ENCODE peak calls at places on chromosomes 7 and 10, in five cellular contexts. C is IMR-90, V is heart left ventricle, A is GM12865, W is AG04450. I is an unnamed sample.

GRCh38 chr7:29248713-29249382 is 54.3 kb downstream of the CHN2 start:
- DNase-seq in C (no peak), V (no peak), A (no peak), W (no peak), I (no peak)

GRCh38 chr10:42933454-42934340 is 143.2 kb upstream of the RET start:
- DNase-seq in C (peak), V (no peak), A (no peak), W (no peak), I (peak)

GRCh38 chr7:141076377-141076776 is 2.5 kb downstream of the TMEM178B start:
- DNase-seq in C (no peak), V (no peak), A (no peak), W (no peak), I (no peak)

GRCh38 chr7:29319719-29320521 is 125.3 kb downstream of the CHN2 start:
- DNase-seq in C (no peak), V (no peak), A (peak), W (no peak), I (no peak)

GRCh38 chr10:1205450-1206030 is 149.4 kb downstream of the WDR37 start:
- DNase-seq in C (no peak), V (no peak), A (no peak), W (no peak), I (no peak)

GRCh38 chr10:62264702-62265436 is 3.8 kb downstream of the RTKN2 start:
- DNase-seq in C (peak), V (no peak), A (peak), W (peak), I (peak)

GRCh38 chr10:62377966-62378365 is 3.8 kb downstream of the ZNF365 start:
- DNase-seq in C (no peak), V (no peak), A (no peak), W (no peak), I (no peak)

GRCh38 chr10:8418631-8419030 is 364.1 kb downstream of the GATA3 start:
- DNase-seq in C (peak), V (no peak), A (no peak), W (no peak), I (no peak)

GRCh38 chr10:86281396-86281795 is 85.2 kb downstream of the GRID1 start:
- DNase-seq in C (no peak), V (no peak), A (no peak), W (no peak), I (no peak)

GRCh38 chr10:59954296-59954695 is 47.9 kb upstream of the CCDC6 start:
- DNase-seq in C (peak), V (no peak), A (no peak), W (no peak), I (no peak)

GRCh38 chr7:43834463-43835251 is 34.7 kb downstream of the MRPS24 start:
- DNase-seq in C (peak), V (no peak), A (peak), W (no peak), I (no peak)

GRCh38 chr7:70647801-70648491 is 484.0 kb upstream of the GALNT17 start:
- DNase-seq in C (peak), V (no peak), A (peak), W (no peak), I (peak)

GRCh38 chr7:45066409-45066808 is 22.4 kb downstream of the NACAD start:
- DNase-seq in C (no peak), V (no peak), A (no peak), W (no peak), I (no peak)

GRCh38 chr7:13949450-13949849 is 40.0 kb downstream of the ETV1 start:
- DNase-seq in C (no peak), V (no peak), A (no peak), W (no peak), I (no peak)

GRCh38 chr10:121556918-121557573 is 41.2 kb downstream of the FGFR2 start:
- DNase-seq in C (no peak), V (no peak), A (no peak), W (no peak), I (no peak)

GRCh38 chr10:95236068-95236903 is 42.2 kb downstream of the ACSM6 start:
- DNase-seq in C (peak), V (no peak), A (peak), W (no peak), I (peak)

GRCh38 chr10:125431149-125431548 is 251.8 kb downstream of the TEX36 start:
- DNase-seq in C (no peak), V (no peak), A (no peak), W (no peak), I (no peak)

GRCh38 chr10:4333474-4333894 is 492.5 kb upstream of the AKR1E2 start:
- DNase-seq in C (no peak), V (no peak), A (peak), W (no peak), I (no peak)

GRCh38 chr10:133326745-133327650 is 9.7 kb downstream of the CALY start:
- DNase-seq in C (peak), V (peak), A (no peak), W (no peak), I (no peak)

GRCh38 chr10:63439607-63440006 is 26.2 kb downstream of the JMJD1C start:
- DNase-seq in C (no peak), V (no peak), A (no peak), W (no peak), I (no peak)

GRCh38 chr7:46909601-46910051 is 672.3 kb downstream of the TNS3 start:
- DNase-seq in C (peak), V (no peak), A (no peak), W (no peak), I (no peak)

GRCh38 chr10:51867956-51868355 is 168.6 kb upstream of the CSTF2T start:
- DNase-seq in C (peak), V (no peak), A (no peak), W (peak), I (no peak)

GRCh38 chr10:89663144-89663543 is 18.1 kb upstream of the PANK1 start:
- DNase-seq in C (no peak), V (no peak), A (no peak), W (no peak), I (no peak)

GRCh38 chr7:68691261-68692216 is 906.7 kb upstream of the AUTS2 start:
- DNase-seq in C (peak), V (no peak), A (no peak), W (peak), I (no peak)

GRCh38 chr7:106369349-106369748 is 84.6 kb upstream of the NAMPT start:
- DNase-seq in C (peak), V (no peak), A (no peak), W (peak), I (no peak)

GRCh38 chr10:120480065-120480600 is 23.1 kb downstream of the PLPP4 start:
- DNase-seq in C (no peak), V (no peak), A (no peak), W (no peak), I (no peak)

GRCh38 chr7:47474937-47475879 is 106.7 kb downstream of the TNS3 start:
- DNase-seq in C (peak), V (peak), A (peak), W (peak), I (peak)

GRCh38 chr7:79936281-79936983 is 198.2 kb upstream of the GNAI1 start:
- DNase-seq in C (peak), V (no peak), A (no peak), W (no peak), I (no peak)

GRCh38 chr7:139682136-139683013 is 95.4 kb downstream of the HIPK2 start:
- DNase-seq in C (peak), V (no peak), A (peak), W (no peak), I (no peak)

GRCh38 chr10:107727762-107728317 is 563.3 kb upstream of the SORCS1 start:
- DNase-seq in C (peak), V (no peak), A (no peak), W (no peak), I (no peak)

DNA sequence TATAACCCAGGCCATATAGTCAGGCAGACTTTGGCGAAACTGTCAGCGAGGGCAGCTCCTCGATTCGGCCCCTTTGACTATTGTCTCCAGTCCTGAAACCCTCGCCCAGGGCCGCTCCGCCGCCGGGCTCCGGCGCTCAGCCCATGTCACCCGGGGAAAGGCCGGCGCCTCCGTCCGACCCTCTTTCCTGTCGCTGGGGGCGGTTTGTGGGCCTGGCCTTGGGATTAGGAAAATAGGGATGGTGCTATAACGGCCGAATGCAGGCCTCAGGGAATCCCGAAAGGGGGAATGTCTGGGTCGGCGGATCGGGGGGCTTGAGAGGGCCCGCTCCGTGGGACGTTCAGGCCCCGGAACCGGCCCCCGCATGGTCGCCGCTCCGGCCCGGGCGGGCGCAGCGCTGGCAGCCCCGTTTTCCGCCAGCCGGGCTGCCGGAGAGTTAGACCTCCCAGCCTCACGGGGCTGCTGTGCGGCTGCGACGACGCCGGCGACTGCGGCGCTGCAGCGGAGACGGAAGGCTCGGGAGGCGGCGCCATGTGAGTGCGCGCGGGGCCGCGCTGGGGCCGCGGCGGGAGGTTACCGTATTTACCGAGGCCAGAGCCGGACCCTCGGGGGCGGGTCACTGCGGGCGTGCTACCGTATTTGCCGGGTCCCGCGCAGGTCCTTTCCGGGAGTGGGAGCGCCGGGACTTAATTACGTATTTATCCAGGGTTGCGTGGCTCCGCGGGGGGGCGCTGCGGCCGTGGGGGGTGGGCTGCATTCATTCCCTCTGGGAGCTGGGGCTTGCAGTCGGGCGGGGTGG is 25.9 kb downstream of the ZNF775 start:
- DNase-seq in C (peak), V (peak), A (peak), W (peak), I (peak)
- TF ChIP-seq CTCF in C (peak), V (no peak), A (peak), W (no peak), I (peak)

GRCh38 chr10:29949411-29950011 is 109.9 kb downstream of the JCAD start:
- DNase-seq in C (peak), V (no peak), A (peak), W (peak), I (no peak)

GRCh38 chr10:29946953-29947700 is 112.3 kb downstream of the JCAD start:
- DNase-seq in C (peak), V (peak), A (no peak), W (peak), I (no peak)

GRCh38 chr10:29948971-29949370 is 110.4 kb downstream of the JCAD start:
- DNase-seq in C (no peak), V (no peak), A (peak), W (no peak), I (no peak)

GRCh38 chr10:29946614-29946952 is 112.8 kb downstream of the JCAD start:
- DNase-seq in C (no peak), V (no peak), A (no peak), W (no peak), I (no peak)

GRCh38 chr10:29947701-29948060 is 111.7 kb downstream of the JCAD start:
- DNase-seq in C (no peak), V (no peak), A (no peak), W (no peak), I (no peak)
- TF ChIP-seq CTCF in C (no peak), V (no peak), A (no peak), W (no peak), I (no peak)

GRCh38 chr10:97318772-97319651 is at the start of gene FRAT1:
- DNase-seq in C (peak), V (peak), A (peak), W (peak), I (peak)

GRCh38 chr10:97321032-97321806 is 2.1 kb downstream of the FRAT1 start:
- DNase-seq in C (no peak), V (peak), A (no peak), W (no peak), I (no peak)

GRCh38 chr10:97320480-97321031 is 1.5 kb downstream of the FRAT1 start:
- DNase-seq in C (no peak), V (peak), A (no peak), W (no peak), I (no peak)

GRCh38 chr10:97321807-97322195 is 2.7 kb downstream of the FRAT1 start:
- DNase-seq in C (no peak), V (no peak), A (no peak), W (no peak), I (no peak)

GRCh38 chr10:97319671-97320479 is 804 bp downstream of the FRAT1 start:
- DNase-seq in C (no peak), V (peak), A (peak), W (no peak), I (peak)
- TF ChIP-seq CTCF in C (no peak), V (no peak), A (peak), W (no peak), I (no peak)

DNA sequence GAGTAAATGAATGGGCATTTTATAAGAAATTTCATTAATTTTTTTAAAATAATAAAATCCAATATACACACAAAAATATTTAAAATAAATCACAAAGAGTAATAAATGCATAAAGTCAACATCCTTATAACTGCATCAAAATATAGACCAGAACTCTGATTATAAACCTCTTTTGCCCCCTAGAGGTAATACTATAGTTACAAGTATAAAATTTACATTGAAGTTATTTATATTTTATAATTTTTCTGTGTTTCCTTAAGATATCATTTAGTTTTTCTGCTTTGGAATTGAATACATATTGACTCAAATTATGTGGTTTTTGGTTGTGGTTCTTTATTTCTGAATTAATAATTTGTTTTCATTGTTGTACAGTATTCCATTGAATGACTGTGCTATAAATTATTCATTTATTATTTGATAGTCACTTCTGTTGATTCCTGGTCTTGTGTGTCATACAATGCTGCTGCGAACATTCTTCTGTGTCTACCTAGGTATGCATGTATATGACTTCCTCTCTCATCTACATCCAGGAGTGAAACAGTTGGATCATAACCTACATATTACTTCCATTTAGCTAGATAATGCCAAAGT is 673.6 kb downstream of the IPMK start:
- DNase-seq in C (no peak), V (no peak), A (no peak), W (no peak), I (no peak)
- TF ChIP-seq CTCF in C (no peak), V (no peak), A (no peak), W (no peak), I (no peak)

GRCh38 chr10:104300736-104301292 is 31.8 kb downstream of the GSTO2 start:
- DNase-seq in C (peak), V (peak), A (no peak), W (peak), I (no peak)
- TF ChIP-seq CTCF in C (peak), V (no peak), A (no peak), W (no peak), I (no peak)

DNA sequence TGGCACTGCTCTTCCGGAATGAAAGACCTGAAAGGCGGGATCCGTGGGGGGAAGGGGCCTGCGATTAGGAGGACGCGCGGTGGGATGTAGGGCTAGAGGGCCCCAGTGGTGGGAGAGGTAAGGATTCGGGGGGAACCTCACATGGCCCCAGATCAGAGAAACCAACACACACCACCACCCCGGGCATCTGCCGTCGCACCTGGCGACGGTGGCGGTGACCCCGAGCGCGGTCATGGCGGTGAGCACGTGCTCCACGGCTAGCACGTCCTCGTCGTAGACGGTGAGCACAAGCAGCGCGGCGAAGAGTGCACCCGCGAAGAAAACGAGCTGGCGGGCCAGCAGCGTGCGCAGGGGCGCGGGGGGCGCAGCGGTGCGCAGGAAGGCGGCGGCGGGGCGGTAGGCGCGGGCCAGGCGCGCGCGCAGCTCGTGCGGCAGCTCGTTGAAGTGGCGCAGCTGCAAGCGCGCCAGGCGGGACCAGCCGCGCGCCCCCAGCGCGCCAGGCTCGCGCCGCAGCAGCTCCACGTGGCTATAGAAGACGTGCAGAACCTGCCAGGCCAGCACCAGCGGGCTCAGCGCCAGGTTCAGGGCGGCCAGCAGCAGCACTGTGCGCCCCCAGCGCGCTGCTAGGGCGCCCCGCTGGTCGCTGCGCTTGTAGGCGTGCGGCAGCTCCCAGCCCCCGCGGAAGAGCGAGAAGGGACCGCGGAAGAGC is 5.7 kb downstream of the ATG9B start:
- DNase-seq in C (no peak), V (no peak), A (no peak), W (no peak), I (no peak)
- TF ChIP-seq CTCF in C (no peak), V (no peak), A (no peak), W (no peak), I (no peak)